ENCODE peak calls at places on chromosome 11, in eight cellular contexts. One of them, this sample, is unnamed.

GRCh38 chr11:68115285-68115684 is 5.9 kb downstream of the CHKA start:
- DNase-seq in A549: no peak
- DNase-seq in upper lobe of left lung: no peak
- DNase-seq in esophagus muscularis mucosa: no peak
- DNase-seq in SK-N-SH: no peak
- DNase-seq in GM12878: no peak
- DNase-seq in transverse colon: no peak
- DNase-seq in suprapubic skin: no peak
- DNase-seq in this sample: no peak

GRCh38 chr11:10382518-10382917 is 72.5 kb upstream of the AMPD3 start:
- DNase-seq in A549: no peak
- DNase-seq in upper lobe of left lung: no peak
- DNase-seq in esophagus muscularis mucosa: peak
- DNase-seq in SK-N-SH: no peak
- DNase-seq in GM12878: no peak
- DNase-seq in transverse colon: no peak
- DNase-seq in suprapubic skin: no peak
- DNase-seq in this sample: no peak

GRCh38 chr11:71420455-71421241 is 27.5 kb downstream of the DHCR7 start:
- DNase-seq in A549: peak
- DNase-seq in upper lobe of left lung: peak
- DNase-seq in esophagus muscularis mucosa: no peak
- DNase-seq in SK-N-SH: peak
- DNase-seq in GM12878: peak
- DNase-seq in transverse colon: peak
- DNase-seq in suprapubic skin: no peak
- DNase-seq in this sample: no peak

GRCh38 chr11:62911137-62912130 is 9.7 kb downstream of the CHRM1 start:
- DNase-seq in A549: no peak
- DNase-seq in upper lobe of left lung: no peak
- DNase-seq in esophagus muscularis mucosa: no peak
- DNase-seq in SK-N-SH: peak
- DNase-seq in GM12878: no peak
- DNase-seq in transverse colon: no peak
- DNase-seq in suprapubic skin: no peak
- DNase-seq in this sample: no peak

GRCh38 chr11:15327786-15328231 is 213.1 kb downstream of the INSC start:
- DNase-seq in A549: peak
- DNase-seq in upper lobe of left lung: peak
- DNase-seq in esophagus muscularis mucosa: peak
- DNase-seq in SK-N-SH: peak
- DNase-seq in GM12878: no peak
- DNase-seq in transverse colon: peak
- DNase-seq in suprapubic skin: no peak
- DNase-seq in this sample: no peak

GRCh38 chr11:102368472-102368871 is 21.5 kb downstream of the BIRC2 start:
- DNase-seq in A549: no peak
- DNase-seq in upper lobe of left lung: no peak
- DNase-seq in esophagus muscularis mucosa: no peak
- DNase-seq in SK-N-SH: no peak
- DNase-seq in GM12878: peak
- DNase-seq in transverse colon: no peak
- DNase-seq in suprapubic skin: no peak
- DNase-seq in this sample: no peak

GRCh38 chr11:2694995-2695939 is 4.5 kb downstream of the KCNQ1OT1 start:
- DNase-seq in A549: no peak
- DNase-seq in upper lobe of left lung: no peak
- DNase-seq in esophagus muscularis mucosa: no peak
- DNase-seq in SK-N-SH: no peak
- DNase-seq in GM12878: no peak
- DNase-seq in transverse colon: no peak
- DNase-seq in suprapubic skin: peak
- DNase-seq in this sample: peak

GRCh38 chr11:71454470-71455113 is 1.6 kb downstream of the NADSYN1 start:
- DNase-seq in A549: no peak
- DNase-seq in upper lobe of left lung: no peak
- DNase-seq in esophagus muscularis mucosa: no peak
- DNase-seq in SK-N-SH: no peak
- DNase-seq in GM12878: no peak
- DNase-seq in transverse colon: peak
- DNase-seq in suprapubic skin: peak
- DNase-seq in this sample: no peak

GRCh38 chr11:95515379-95515778 is 274.2 kb downstream of the FAM76B start:
- DNase-seq in A549: no peak
- DNase-seq in upper lobe of left lung: no peak
- DNase-seq in esophagus muscularis mucosa: peak
- DNase-seq in SK-N-SH: no peak
- DNase-seq in GM12878: no peak
- DNase-seq in transverse colon: no peak
- DNase-seq in suprapubic skin: no peak
- DNase-seq in this sample: no peak

GRCh38 chr11:69752890-69753289 is 22.3 kb downstream of the FGF4 start:
- DNase-seq in A549: no peak
- DNase-seq in upper lobe of left lung: no peak
- DNase-seq in esophagus muscularis mucosa: no peak
- DNase-seq in SK-N-SH: no peak
- DNase-seq in GM12878: no peak
- DNase-seq in transverse colon: no peak
- DNase-seq in suprapubic skin: no peak
- DNase-seq in this sample: no peak

GRCh38 chr11:31802990-31803812 is 7.9 kb downstream of the PAX6 start:
- DNase-seq in A549: no peak
- DNase-seq in upper lobe of left lung: no peak
- DNase-seq in esophagus muscularis mucosa: peak
- DNase-seq in SK-N-SH: peak
- DNase-seq in GM12878: no peak
- DNase-seq in transverse colon: no peak
- DNase-seq in suprapubic skin: no peak
- DNase-seq in this sample: no peak

GRCh38 chr11:116529210-116529609 is 243.6 kb downstream of the BUD13 start:
- DNase-seq in A549: no peak
- DNase-seq in upper lobe of left lung: no peak
- DNase-seq in esophagus muscularis mucosa: no peak
- DNase-seq in SK-N-SH: no peak
- DNase-seq in GM12878: no peak
- DNase-seq in transverse colon: no peak
- DNase-seq in suprapubic skin: no peak
- DNase-seq in this sample: no peak

GRCh38 chr11:116530705-116531104 is 242.1 kb downstream of the BUD13 start:
- DNase-seq in A549: no peak
- DNase-seq in upper lobe of left lung: no peak
- DNase-seq in esophagus muscularis mucosa: no peak
- DNase-seq in SK-N-SH: no peak
- DNase-seq in GM12878: no peak
- DNase-seq in transverse colon: no peak
- DNase-seq in suprapubic skin: no peak
- DNase-seq in this sample: no peak

GRCh38 chr11:116527180-116527991 is 245.4 kb downstream of the BUD13 start:
- DNase-seq in A549: no peak
- DNase-seq in upper lobe of left lung: no peak
- DNase-seq in esophagus muscularis mucosa: no peak
- DNase-seq in SK-N-SH: no peak
- DNase-seq in GM12878: no peak
- DNase-seq in transverse colon: no peak
- DNase-seq in suprapubic skin: no peak
- DNase-seq in this sample: no peak

GRCh38 chr11:116532066-116532465 is 240.7 kb downstream of the BUD13 start:
- DNase-seq in A549: no peak
- DNase-seq in upper lobe of left lung: no peak
- DNase-seq in esophagus muscularis mucosa: no peak
- DNase-seq in SK-N-SH: no peak
- DNase-seq in GM12878: no peak
- DNase-seq in transverse colon: no peak
- DNase-seq in suprapubic skin: no peak
- DNase-seq in this sample: no peak

GRCh38 chr11:116529681-116530080 is 243.1 kb downstream of the BUD13 start:
- DNase-seq in A549: no peak
- DNase-seq in upper lobe of left lung: no peak
- DNase-seq in esophagus muscularis mucosa: no peak
- DNase-seq in SK-N-SH: no peak
- DNase-seq in GM12878: no peak
- DNase-seq in transverse colon: no peak
- DNase-seq in suprapubic skin: no peak
- DNase-seq in this sample: no peak
- TF ChIP-seq EP300 in A549: no peak
- TF ChIP-seq EP300 in upper lobe of left lung: no peak
- TF ChIP-seq EP300 in esophagus muscularis mucosa: no peak
- TF ChIP-seq EP300 in SK-N-SH: no peak
- TF ChIP-seq EP300 in GM12878: no peak
- TF ChIP-seq EP300 in transverse colon: no peak
- TF ChIP-seq EP300 in suprapubic skin: no peak
- TF ChIP-seq EP300 in this sample: no peak

DNA sequence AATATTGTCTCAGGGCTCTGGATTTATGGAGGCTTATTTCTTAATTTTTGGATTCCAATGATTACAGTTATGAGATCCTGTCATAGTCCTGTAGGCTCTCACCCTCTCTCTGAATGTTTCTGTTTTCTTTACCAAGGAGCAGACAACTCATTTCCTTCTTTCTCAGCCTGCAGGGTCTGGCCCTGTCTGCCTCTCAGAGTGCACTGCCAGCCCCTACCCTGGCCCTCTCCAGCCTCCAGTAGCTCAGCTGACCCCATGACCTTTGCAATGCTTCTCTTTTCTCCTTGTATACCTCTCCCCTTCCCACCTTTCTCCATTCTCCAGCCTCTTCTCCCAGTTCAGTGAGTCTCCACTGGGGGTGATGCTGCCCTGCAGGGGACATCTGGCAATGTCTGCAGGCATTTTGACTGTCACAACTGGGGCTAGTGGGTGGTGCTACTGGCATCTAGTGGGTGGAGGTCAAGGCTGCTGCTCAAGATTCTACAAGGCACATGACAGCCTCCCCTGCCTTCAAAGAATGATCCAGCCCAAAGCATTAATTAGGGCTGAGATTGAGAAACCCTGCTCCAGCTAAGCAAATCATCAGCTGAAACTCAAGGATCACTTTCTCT is 78.8 kb downstream of the APIP start:
- DNase-seq in A549: no peak
- DNase-seq in upper lobe of left lung: no peak
- DNase-seq in esophagus muscularis mucosa: no peak
- DNase-seq in SK-N-SH: no peak
- DNase-seq in GM12878: no peak
- DNase-seq in transverse colon: no peak
- DNase-seq in suprapubic skin: no peak
- DNase-seq in this sample: no peak
- TF ChIP-seq CTCF in A549: no peak
- TF ChIP-seq CTCF in upper lobe of left lung: no peak
- TF ChIP-seq CTCF in esophagus muscularis mucosa: no peak
- TF ChIP-seq CTCF in SK-N-SH: no peak
- TF ChIP-seq CTCF in GM12878: no peak
- TF ChIP-seq CTCF in transverse colon: no peak
- TF ChIP-seq CTCF in suprapubic skin: no peak
- TF ChIP-seq CTCF in this sample: no peak

GRCh38 chr11:47161890-47162289 is 14.8 kb downstream of the ARFGAP2 start:
- DNase-seq in A549: no peak
- DNase-seq in upper lobe of left lung: no peak
- DNase-seq in esophagus muscularis mucosa: no peak
- DNase-seq in SK-N-SH: no peak
- DNase-seq in GM12878: no peak
- DNase-seq in transverse colon: no peak
- DNase-seq in suprapubic skin: no peak
- DNase-seq in this sample: no peak

GRCh38 chr11:47163898-47164297 is 12.8 kb downstream of the ARFGAP2 start:
- DNase-seq in A549: no peak
- DNase-seq in upper lobe of left lung: no peak
- DNase-seq in esophagus muscularis mucosa: no peak
- DNase-seq in SK-N-SH: no peak
- DNase-seq in GM12878: no peak
- DNase-seq in transverse colon: no peak
- DNase-seq in suprapubic skin: no peak
- DNase-seq in this sample: no peak

GRCh38 chr11:47161134-47161854 is 15.4 kb downstream of the ARFGAP2 start:
- DNase-seq in A549: peak
- DNase-seq in upper lobe of left lung: peak
- DNase-seq in esophagus muscularis mucosa: no peak
- DNase-seq in SK-N-SH: peak
- DNase-seq in GM12878: no peak
- DNase-seq in transverse colon: peak
- DNase-seq in suprapubic skin: no peak
- DNase-seq in this sample: peak

GRCh38 chr11:47163198-47163597 is 13.5 kb downstream of the ARFGAP2 start:
- DNase-seq in A549: no peak
- DNase-seq in upper lobe of left lung: no peak
- DNase-seq in esophagus muscularis mucosa: no peak
- DNase-seq in SK-N-SH: no peak
- DNase-seq in GM12878: no peak
- DNase-seq in transverse colon: no peak
- DNase-seq in suprapubic skin: no peak
- DNase-seq in this sample: no peak

GRCh38 chr11:47162426-47162825 is 14.3 kb downstream of the ARFGAP2 start:
- DNase-seq in A549: no peak
- DNase-seq in upper lobe of left lung: no peak
- DNase-seq in esophagus muscularis mucosa: no peak
- DNase-seq in SK-N-SH: no peak
- DNase-seq in GM12878: no peak
- DNase-seq in transverse colon: no peak
- DNase-seq in suprapubic skin: no peak
- DNase-seq in this sample: no peak
- H3K27ac ChIP-seq in A549: no peak
- H3K27ac ChIP-seq in upper lobe of left lung: no peak
- H3K27ac ChIP-seq in esophagus muscularis mucosa: no peak
- H3K27ac ChIP-seq in SK-N-SH: no peak
- H3K27ac ChIP-seq in GM12878: no peak
- H3K27ac ChIP-seq in transverse colon: no peak
- H3K27ac ChIP-seq in suprapubic skin: no peak
- H3K27ac ChIP-seq in this sample: peak

DNA sequence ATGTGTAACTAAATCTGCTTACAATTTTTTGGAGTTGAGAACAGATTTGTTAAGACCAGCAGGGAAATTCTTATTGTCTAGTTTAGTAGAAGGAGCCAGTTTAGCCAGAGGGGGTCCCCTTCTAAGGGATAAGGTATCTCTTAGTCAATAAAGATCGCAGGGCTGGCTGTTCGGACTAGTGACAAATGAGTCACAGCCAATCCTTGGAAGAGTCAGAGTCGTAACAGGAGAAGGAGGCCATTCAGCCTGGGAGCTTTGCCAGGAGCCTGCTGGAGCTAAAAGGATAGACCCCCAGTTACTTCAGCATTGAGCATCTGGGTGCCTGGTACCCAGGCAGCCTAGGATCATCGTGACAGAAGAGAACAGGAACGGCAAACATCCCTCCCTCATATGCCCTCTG is 191.6 kb upstream of the ARHGAP20 start:
- DNase-seq in A549: no peak
- DNase-seq in upper lobe of left lung: no peak
- DNase-seq in esophagus muscularis mucosa: peak
- DNase-seq in SK-N-SH: no peak
- DNase-seq in GM12878: no peak
- DNase-seq in transverse colon: no peak
- DNase-seq in suprapubic skin: no peak
- DNase-seq in this sample: no peak
- TF ChIP-seq EP300 in A549: no peak
- TF ChIP-seq EP300 in upper lobe of left lung: no peak
- TF ChIP-seq EP300 in esophagus muscularis mucosa: no peak
- TF ChIP-seq EP300 in SK-N-SH: no peak
- TF ChIP-seq EP300 in GM12878: no peak
- TF ChIP-seq EP300 in transverse colon: no peak
- TF ChIP-seq EP300 in suprapubic skin: no peak
- TF ChIP-seq EP300 in this sample: no peak

GRCh38 chr11:9095421-9095820 is 4.0 kb upstream of the SCUBE2 start:
- DNase-seq in A549: no peak
- DNase-seq in upper lobe of left lung: no peak
- DNase-seq in esophagus muscularis mucosa: peak
- DNase-seq in SK-N-SH: no peak
- DNase-seq in GM12878: no peak
- DNase-seq in transverse colon: peak
- DNase-seq in suprapubic skin: no peak
- DNase-seq in this sample: no peak
- TF ChIP-seq CTCF in A549: peak
- TF ChIP-seq CTCF in upper lobe of left lung: no peak
- TF ChIP-seq CTCF in esophagus muscularis mucosa: no peak
- TF ChIP-seq CTCF in SK-N-SH: peak
- TF ChIP-seq CTCF in GM12878: peak
- TF ChIP-seq CTCF in transverse colon: no peak
- TF ChIP-seq CTCF in suprapubic skin: no peak
- TF ChIP-seq CTCF in this sample: no peak